ENCODE peak calls at places on chromosomes 7 and 10, in six cellular contexts. R is stomach, X is fibroblast of lung, D is pancreas, Q is heart right ventricle, L is K562. O is an unnamed sample.

GRCh38 chr7:107594961-107595737 is 15.1 kb downstream of the BCAP29 start:
- DNase-seq in L (no peak), R (no peak), D (no peak), Q (no peak), X (peak; percentile 83), O (no peak)

GRCh38 chr10:21092683-21093524 is 195.8 kb upstream of the NEBL start:
- DNase-seq in Q (no peak), D (no peak), R (no peak), X (peak; percentile 72), L (no peak), O (no peak)

GRCh38 chr7:92563345-92563744 is 26.8 kb downstream of the FAM133B start:
- DNase-seq in X (no peak), R (no peak), Q (no peak), L (no peak), D (no peak), O (no peak)

GRCh38 chr10:122127943-122128342 is 139.0 kb downstream of the TACC2 start:
- DNase-seq in D (no peak), X (no peak), R (no peak), Q (no peak), L (no peak), O (no peak)

GRCh38 chr10:132961-133898 is 2.0 kb upstream of the ZMYND11 start:
- DNase-seq in Q (no peak), R (no peak), X (peak; percentile 55), D (no peak), L (no peak), O (no peak)

GRCh38 chr10:24196426-24197039 is 12.4 kb upstream of the KIAA1217 start:
- DNase-seq in R (peak; percentile 81), Q (peak; percentile 62), D (peak; percentile 78), L (peak; percentile 63), X (peak; percentile 70), O (peak; percentile 32)

GRCh38 chr10:29628912-29629526 is 5.8 kb downstream of the SVIL start:
- DNase-seq in X (no peak), R (no peak), Q (no peak), L (no peak), D (no peak), O (no peak)

GRCh38 chr7:12865593-12865992 is 178.2 kb downstream of the ARL4A start:
- DNase-seq in X (no peak), Q (no peak), R (no peak), L (no peak), D (no peak), O (no peak)

GRCh38 chr10:103598654-103599115 is 105.2 kb downstream of the NEURL1 start:
- DNase-seq in X (peak; percentile 84), L (peak; percentile 67), D (no peak), R (peak; percentile 60), Q (no peak), O (no peak)

GRCh38 chr10:75399461-75400162 is 2.0 kb downstream of the ZNF503 start:
- DNase-seq in L (peak; percentile 70), Q (peak; percentile 87), X (peak; percentile 84), R (peak; percentile 84), D (peak; percentile 78), O (no peak)

GRCh38 chr10:57898231-57898630 is 369.5 kb downstream of the IPMK start:
- DNase-seq in D (no peak), L (no peak), X (no peak), R (peak; percentile 50), Q (no peak), O (no peak)

GRCh38 chr10:67812007-67812406 is 26.0 kb downstream of the DNAJC12 start:
- DNase-seq in R (no peak), D (no peak), X (no peak), L (no peak), Q (no peak), O (no peak)

GRCh38 chr7:77580762-77581350 is 43.8 kb downstream of the PTPN12 start:
- DNase-seq in L (no peak), D (no peak), Q (no peak), X (peak; percentile 31), R (no peak), O (no peak)

GRCh38 chr10:71527135-71527534 is 130.4 kb downstream of the CDH23 start:
- DNase-seq in R (no peak), L (no peak), X (no peak), Q (no peak), D (no peak), O (no peak)

GRCh38 chr10:102119417-102120141 is 589 bp downstream of the LDB1 start:
- DNase-seq in X (peak; percentile 58), R (peak; percentile 69), L (peak; percentile 93), Q (peak; percentile 56), D (peak; percentile 73), O (peak; percentile 42)

GRCh38 chr7:116782177-116782711 is 80.1 kb upstream of the CAPZA2 start:
- DNase-seq in X (peak; percentile 73), Q (no peak), L (no peak), D (no peak), R (no peak), O (no peak)

GRCh38 chr10:114593816-114594468 is 64.1 kb downstream of the ABLIM1 start:
- DNase-seq in D (no peak), L (no peak), X (no peak), R (no peak), Q (no peak), O (no peak)

GRCh38 chr7:94182721-94183120 is 178.6 kb upstream of the BET1 start:
- DNase-seq in X (peak; percentile 21), D (no peak), L (no peak), R (no peak), Q (no peak), O (no peak)

GRCh38 chr7:113314594-113314993 is 196.2 kb upstream of the SMIM30 start:
- DNase-seq in L (no peak), R (no peak), X (no peak), Q (no peak), D (no peak), O (no peak)

GRCh38 chr7:150631866-150632864 is at the start of gene GIMAP6:
- DNase-seq in X (no peak), D (no peak), Q (peak; percentile 18), L (peak; percentile 27), R (no peak), O (peak; percentile 36)

GRCh38 chr7:45430397-45430796 is 143.8 kb upstream of the ADCY1 start:
- DNase-seq in X (no peak), Q (no peak), L (no peak), D (no peak), R (no peak), O (no peak)

GRCh38 chr7:35185908-35186731 is 67.8 kb downstream of the TBX20 start:
- DNase-seq in Q (peak; percentile 72), X (peak; percentile 15), L (no peak), D (peak; percentile 18), R (no peak), O (no peak)

GRCh38 chr10:71344916-71345557 is 26.0 kb downstream of the SLC29A3 start:
- DNase-seq in R (no peak), L (no peak), D (no peak), Q (no peak), X (no peak), O (no peak)

GRCh38 chr10:71865561-71866041 is 14.6 kb upstream of the PSAP start:
- DNase-seq in L (no peak), R (no peak), D (no peak), Q (no peak), X (no peak), O (no peak)

GRCh38 chr7:5139998-5140397 is 50.0 kb upstream of the WIPI2 start:
- DNase-seq in X (peak; percentile 11), D (no peak), L (no peak), R (peak; percentile 42), Q (no peak), O (no peak)

GRCh38 chr7:154996756-154997155 is 6.2 kb downstream of the PAXIP1 start:
- DNase-seq in Q (no peak), L (no peak), X (no peak), D (no peak), R (no peak), O (no peak)

GRCh38 chr10:75358121-75358520 is 43.4 kb downstream of the ZNF503 start:
- DNase-seq in L (no peak), X (no peak), Q (no peak), R (no peak), D (no peak), O (no peak)

GRCh38 chr7:158730383-158731055 is 25.9 kb upstream of the NCAPG2 start:
- DNase-seq in D (no peak), L (no peak), Q (no peak), X (peak; percentile 47), R (no peak), O (no peak)
- H3K4me3 ChIP-seq in D (no peak overlapping the region), L (no peak overlapping the region), Q (no peak overlapping the region), X (no peak overlapping the region), R (no peak overlapping the region), O (no peak overlapping the region)

GRCh38 chr10:5963591-5963990 is 13.8 kb downstream of the IL15RA start:
- DNase-seq in X (no peak), R (no peak), D (no peak), Q (no peak), L (no peak), O (no peak)

GRCh38 chr10:5964736-5965135 is 12.6 kb downstream of the IL15RA start:
- DNase-seq in X (no peak), L (no peak), R (peak; percentile 17), D (no peak), Q (no peak), O (no peak)

GRCh38 chr10:5963071-5963470 is 14.3 kb downstream of the IL15RA start:
- DNase-seq in Q (no peak), X (no peak), D (no peak), L (no peak), R (no peak), O (no peak)

GRCh38 chr10:5968037-5968680 is 9.2 kb downstream of the IL15RA start:
- DNase-seq in Q (no peak), X (no peak), D (no peak), L (no peak), R (peak; percentile 11), O (no peak)

GRCh38 chr10:5965266-5965665 is 12.1 kb downstream of the IL15RA start:
- DNase-seq in Q (no peak), R (peak; percentile 65), L (no peak), X (no peak), D (peak; percentile 75), O (no peak)
- H3K27ac ChIP-seq in Q (no peak overlapping the region), R (peak overlapping the region; percentile 18), L (no peak overlapping the region), X (no peak overlapping the region), D (peak overlapping the region; percentile 77), O (no peak overlapping the region)

GRCh38 chr10:125216897-125217296 is 56.5 kb upstream of the CTBP2 start:
- DNase-seq in Q (no peak), R (no peak), L (no peak), D (no peak), X (no peak), O (no peak)
- H3K4me1 ChIP-seq in Q (no peaks in the 10 kb centered on the region), R (no peaks in the 10 kb centered on the region), L (no peaks in the 10 kb centered on the region), D (no peaks in the 10 kb centered on the region), X (no peaks in the 10 kb centered on the region), O (no peaks in the 10 kb centered on the region)

GRCh38 chr10:50613726-50614443 is 9.9 kb downstream of the SGMS1 start:
- DNase-seq in R (no peak), L (no peak), X (no peak), Q (no peak), D (no peak), O (no peak)

GRCh38 chr10:50607526-50607925 is 16.2 kb downstream of the SGMS1 start:
- DNase-seq in L (no peak), Q (no peak), R (no peak), D (no peak), X (peak; percentile 32), O (no peak)

GRCh38 chr10:50614444-50615137 is 9.2 kb downstream of the SGMS1 start:
- DNase-seq in L (peak; percentile 61), D (peak; percentile 39), R (peak; percentile 46), Q (no peak), X (no peak), O (no peak)

GRCh38 chr10:50613150-50613549 is 10.6 kb downstream of the SGMS1 start:
- DNase-seq in D (no peak), R (no peak), X (no peak), Q (no peak), L (no peak), O (no peak)

GRCh38 chr10:50610364-50610763 is 13.4 kb downstream of the SGMS1 start:
- DNase-seq in R (peak; percentile 85), L (no peak), D (peak; percentile 73), Q (peak; percentile 33), X (no peak), O (no peak)
- H3K4me3 ChIP-seq in R (no peak overlapping the region), L (no peak overlapping the region), D (no peak overlapping the region), Q (no peak overlapping the region), X (no peak overlapping the region), O (no peak overlapping the region)